ENCODE peak calls at places on chromosomes 5 and 9, in five cellular contexts. One of them, this sample, is unnamed.

GRCh38 chr9:84323777-84324317 is 16.7 kb downstream of the SLC28A3 start:
- DNase-seq in lower leg skin: no peak
- DNase-seq in esophagus squamous epithelium: no peak
- DNase-seq in transverse colon: no peak
- DNase-seq in adrenal gland: no peak
- DNase-seq in this sample: no peak

GRCh38 chr5:55226027-55226933 is 835 bp downstream of the MCIDAS start:
- DNase-seq in esophagus squamous epithelium: no peak
- DNase-seq in transverse colon: peak
- DNase-seq in adrenal gland: peak
- DNase-seq in lower leg skin: no peak
- DNase-seq in this sample: peak

GRCh38 chr5:140632366-140633080 is 452 bp downstream of the CD14 start:
- DNase-seq in lower leg skin: peak
- DNase-seq in transverse colon: peak
- DNase-seq in esophagus squamous epithelium: no peak
- DNase-seq in adrenal gland: peak
- DNase-seq in this sample: peak

GRCh38 chr5:107372723-107373487 is 297.8 kb downstream of the EFNA5 start:
- DNase-seq in adrenal gland: no peak
- DNase-seq in esophagus squamous epithelium: no peak
- DNase-seq in transverse colon: no peak
- DNase-seq in lower leg skin: no peak
- DNase-seq in this sample: no peak

GRCh38 chr9:95070549-95071021 is 246.9 kb downstream of the FANCC start:
- DNase-seq in adrenal gland: no peak
- DNase-seq in transverse colon: no peak
- DNase-seq in lower leg skin: peak
- DNase-seq in esophagus squamous epithelium: no peak
- DNase-seq in this sample: no peak

GRCh38 chr9:114423181-114423580 is 35.4 kb upstream of the AKNA start:
- DNase-seq in esophagus squamous epithelium: no peak
- DNase-seq in transverse colon: no peak
- DNase-seq in lower leg skin: no peak
- DNase-seq in adrenal gland: no peak
- DNase-seq in this sample: no peak

GRCh38 chr5:90747175-90747574 is 188.6 kb downstream of the ADGRV1 start:
- DNase-seq in esophagus squamous epithelium: no peak
- DNase-seq in adrenal gland: no peak
- DNase-seq in lower leg skin: no peak
- DNase-seq in transverse colon: no peak
- DNase-seq in this sample: no peak

GRCh38 chr5:38468202-38468656 is 88.2 kb downstream of the LIFR start:
- DNase-seq in adrenal gland: no peak
- DNase-seq in esophagus squamous epithelium: no peak
- DNase-seq in lower leg skin: peak
- DNase-seq in transverse colon: no peak
- DNase-seq in this sample: no peak

GRCh38 chr9:130893250-130894101 is 3.1 kb downstream of the QRFP start:
- DNase-seq in esophagus squamous epithelium: no peak
- DNase-seq in lower leg skin: no peak
- DNase-seq in adrenal gland: peak
- DNase-seq in transverse colon: peak
- DNase-seq in this sample: no peak

GRCh38 chr5:153516503-153516902 is 26.0 kb downstream of the GRIA1 start:
- DNase-seq in lower leg skin: no peak
- DNase-seq in adrenal gland: no peak
- DNase-seq in transverse colon: no peak
- DNase-seq in esophagus squamous epithelium: no peak
- DNase-seq in this sample: no peak

GRCh38 chr5:72531496-72532190 is 24.4 kb upstream of the ZNF366 start:
- DNase-seq in transverse colon: no peak
- DNase-seq in lower leg skin: no peak
- DNase-seq in esophagus squamous epithelium: no peak
- DNase-seq in adrenal gland: no peak
- DNase-seq in this sample: no peak

GRCh38 chr5:138192826-138193225 is 13.9 kb downstream of the KIF20A start:
- DNase-seq in transverse colon: no peak
- DNase-seq in lower leg skin: no peak
- DNase-seq in adrenal gland: no peak
- DNase-seq in esophagus squamous epithelium: no peak
- DNase-seq in this sample: no peak

GRCh38 chr5:71697967-71698366 is 21.1 kb upstream of the CARTPT start:
- DNase-seq in esophagus squamous epithelium: no peak
- DNase-seq in lower leg skin: no peak
- DNase-seq in transverse colon: no peak
- DNase-seq in adrenal gland: no peak
- DNase-seq in this sample: no peak

GRCh38 chr9:77598510-77598909 is 49.6 kb downstream of the GNA14 start:
- DNase-seq in esophagus squamous epithelium: no peak
- DNase-seq in adrenal gland: peak
- DNase-seq in transverse colon: no peak
- DNase-seq in lower leg skin: no peak
- DNase-seq in this sample: no peak

GRCh38 chr5:43702815-43703214 is 99.8 kb downstream of the NNT start:
- DNase-seq in lower leg skin: no peak
- DNase-seq in adrenal gland: no peak
- DNase-seq in transverse colon: no peak
- DNase-seq in esophagus squamous epithelium: no peak
- DNase-seq in this sample: no peak

GRCh38 chr5:33313150-33313549 is 127.6 kb upstream of the TARS1 start:
- DNase-seq in esophagus squamous epithelium: no peak
- DNase-seq in transverse colon: peak
- DNase-seq in adrenal gland: peak
- DNase-seq in lower leg skin: no peak
- DNase-seq in this sample: no peak

GRCh38 chr5:77463905-77464304 is 28.2 kb downstream of the WDR41 start:
- DNase-seq in lower leg skin: no peak
- DNase-seq in adrenal gland: no peak
- DNase-seq in esophagus squamous epithelium: no peak
- DNase-seq in transverse colon: no peak
- DNase-seq in this sample: no peak

GRCh38 chr5:133825631-133826289 is 142.7 kb downstream of the C5orf15 start:
- DNase-seq in transverse colon: no peak
- DNase-seq in lower leg skin: peak
- DNase-seq in esophagus squamous epithelium: no peak
- DNase-seq in adrenal gland: no peak
- DNase-seq in this sample: no peak

GRCh38 chr5:173050791-173051190 is 5.4 kb upstream of the CREBRF start:
- DNase-seq in lower leg skin: no peak
- DNase-seq in esophagus squamous epithelium: no peak
- DNase-seq in adrenal gland: no peak
- DNase-seq in transverse colon: no peak
- DNase-seq in this sample: no peak

GRCh38 chr9:89528540-89528939 is 30.6 kb upstream of the SEMA4D start:
- DNase-seq in adrenal gland: peak
- DNase-seq in lower leg skin: no peak
- DNase-seq in esophagus squamous epithelium: no peak
- DNase-seq in transverse colon: no peak
- DNase-seq in this sample: no peak

GRCh38 chr5:147479431-147479830 is 30.4 kb downstream of the DPYSL3 start:
- DNase-seq in esophagus squamous epithelium: no peak
- DNase-seq in transverse colon: no peak
- DNase-seq in lower leg skin: no peak
- DNase-seq in adrenal gland: no peak
- DNase-seq in this sample: no peak

GRCh38 chr5:55173696-55174101 is 722 bp upstream of the CDC20B start:
- DNase-seq in esophagus squamous epithelium: no peak
- DNase-seq in transverse colon: no peak
- DNase-seq in lower leg skin: no peak
- DNase-seq in adrenal gland: no peak
- DNase-seq in this sample: no peak

GRCh38 chr5:41797672-41798071 is 72.6 kb downstream of the OXCT1 start:
- DNase-seq in esophagus squamous epithelium: no peak
- DNase-seq in adrenal gland: no peak
- DNase-seq in lower leg skin: no peak
- DNase-seq in transverse colon: no peak
- DNase-seq in this sample: no peak

GRCh38 chr5:159419567-159419966 is 89.3 kb upstream of the IL12B start:
- DNase-seq in transverse colon: no peak
- DNase-seq in adrenal gland: no peak
- DNase-seq in lower leg skin: no peak
- DNase-seq in esophagus squamous epithelium: no peak
- DNase-seq in this sample: no peak

GRCh38 chr5:81393783-81394718 is at the start of gene ACOT12:
- DNase-seq in lower leg skin: no peak
- DNase-seq in esophagus squamous epithelium: no peak
- DNase-seq in transverse colon: no peak
- DNase-seq in adrenal gland: no peak
- DNase-seq in this sample: peak

GRCh38 chr5:53090229-53090628 is 19.3 kb downstream of the MOCS2 start:
- DNase-seq in esophagus squamous epithelium: no peak
- DNase-seq in adrenal gland: no peak
- DNase-seq in transverse colon: no peak
- DNase-seq in lower leg skin: no peak
- DNase-seq in this sample: no peak

GRCh38 chr5:155402927-155403645 is 389.5 kb downstream of the KIF4B start:
- DNase-seq in lower leg skin: no peak
- DNase-seq in transverse colon: no peak
- DNase-seq in adrenal gland: no peak
- DNase-seq in esophagus squamous epithelium: no peak
- DNase-seq in this sample: no peak

GRCh38 chr9:109771084-109771483 is 8.9 kb upstream of the PALM2AKAP2 start:
- DNase-seq in esophagus squamous epithelium: no peak
- DNase-seq in lower leg skin: no peak
- DNase-seq in adrenal gland: no peak
- DNase-seq in transverse colon: no peak
- DNase-seq in this sample: no peak

GRCh38 chr5:51598026-51598425 is 214.8 kb downstream of the ISL1 start:
- DNase-seq in lower leg skin: no peak
- DNase-seq in transverse colon: no peak
- DNase-seq in esophagus squamous epithelium: no peak
- DNase-seq in adrenal gland: no peak
- DNase-seq in this sample: no peak

GRCh38 chr9:98989036-98990000 is 45.6 kb downstream of the COL15A1 start:
- DNase-seq in lower leg skin: peak
- DNase-seq in transverse colon: peak
- DNase-seq in esophagus squamous epithelium: no peak
- DNase-seq in adrenal gland: peak
- DNase-seq in this sample: no peak
- TF ChIP-seq POLR2A in lower leg skin: no peak
- TF ChIP-seq POLR2A in transverse colon: no peak
- TF ChIP-seq POLR2A in esophagus squamous epithelium: no peak
- TF ChIP-seq POLR2A in adrenal gland: no peak
- TF ChIP-seq POLR2A in this sample: no peak

DNA sequence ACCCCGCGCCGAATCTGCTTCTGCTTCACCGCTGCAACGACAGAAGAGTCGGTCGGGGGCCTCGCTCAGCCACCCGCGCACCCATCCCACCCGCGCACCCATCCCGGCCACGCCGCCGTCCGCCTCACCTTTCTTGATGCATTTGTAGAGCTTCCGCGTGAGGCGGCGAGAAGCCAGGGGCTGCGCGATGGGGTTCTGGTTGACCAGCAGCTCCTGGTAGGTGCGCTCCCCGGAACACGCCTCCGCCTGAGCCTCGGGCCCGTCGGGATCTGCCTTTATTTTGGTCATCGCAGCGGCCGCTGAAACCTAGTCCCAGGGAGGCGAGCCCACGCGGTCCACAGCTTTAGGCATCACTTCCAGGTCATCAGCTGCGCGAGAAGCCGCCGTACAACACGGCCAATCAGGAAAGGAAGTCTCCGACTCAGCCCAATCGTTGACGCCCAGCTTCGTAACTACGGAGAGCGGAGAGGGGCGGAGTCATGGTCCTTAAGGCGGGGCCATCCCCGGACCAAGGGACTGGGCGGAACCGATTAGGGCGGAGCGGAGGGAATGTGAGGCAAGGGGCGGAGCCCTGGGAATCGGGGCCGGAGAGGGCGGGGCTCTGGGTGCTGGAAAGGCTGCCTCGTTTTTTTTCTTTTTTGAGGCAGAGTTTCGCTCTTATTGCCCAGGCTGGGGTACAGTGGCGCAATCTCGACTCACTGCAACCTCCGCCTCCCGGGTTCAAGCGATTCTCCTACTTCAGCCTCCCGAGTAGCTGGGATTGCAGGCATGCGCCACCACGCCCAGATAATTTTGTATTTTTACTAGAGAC is at the start of gene NHP2:
- DNase-seq in transverse colon: peak
- DNase-seq in adrenal gland: peak
- DNase-seq in lower leg skin: peak
- DNase-seq in esophagus squamous epithelium: peak
- DNase-seq in this sample: peak
- TF ChIP-seq POLR2A in transverse colon: peak
- TF ChIP-seq POLR2A in adrenal gland: peak
- TF ChIP-seq POLR2A in lower leg skin: no peak
- TF ChIP-seq POLR2A in esophagus squamous epithelium: peak
- TF ChIP-seq POLR2A in this sample: no peak

GRCh38 chr5:69369369-69370121 is at the start of the genes AK6, RAD17 and TAF9:
- DNase-seq in esophagus squamous epithelium: peak
- DNase-seq in transverse colon: peak
- DNase-seq in lower leg skin: peak
- DNase-seq in adrenal gland: peak
- DNase-seq in this sample: peak
- TF ChIP-seq POLR2A in esophagus squamous epithelium: peak
- TF ChIP-seq POLR2A in transverse colon: peak
- TF ChIP-seq POLR2A in lower leg skin: peak
- TF ChIP-seq POLR2A in adrenal gland: peak
- TF ChIP-seq POLR2A in this sample: peak

GRCh38 chr5:150948539-150948938 is 43.8 kb upstream of the ZNF300 start:
- DNase-seq in esophagus squamous epithelium: no peak
- DNase-seq in lower leg skin: no peak
- DNase-seq in transverse colon: no peak
- DNase-seq in adrenal gland: no peak
- DNase-seq in this sample: no peak

GRCh38 chr5:150945947-150946346 is 41.2 kb upstream of the ZNF300 start:
- DNase-seq in lower leg skin: no peak
- DNase-seq in transverse colon: no peak
- DNase-seq in adrenal gland: no peak
- DNase-seq in esophagus squamous epithelium: no peak
- DNase-seq in this sample: no peak

GRCh38 chr5:150945501-150945900 is 40.7 kb upstream of the ZNF300 start:
- DNase-seq in lower leg skin: no peak
- DNase-seq in transverse colon: no peak
- DNase-seq in adrenal gland: no peak
- DNase-seq in esophagus squamous epithelium: no peak
- DNase-seq in this sample: no peak

DNA sequence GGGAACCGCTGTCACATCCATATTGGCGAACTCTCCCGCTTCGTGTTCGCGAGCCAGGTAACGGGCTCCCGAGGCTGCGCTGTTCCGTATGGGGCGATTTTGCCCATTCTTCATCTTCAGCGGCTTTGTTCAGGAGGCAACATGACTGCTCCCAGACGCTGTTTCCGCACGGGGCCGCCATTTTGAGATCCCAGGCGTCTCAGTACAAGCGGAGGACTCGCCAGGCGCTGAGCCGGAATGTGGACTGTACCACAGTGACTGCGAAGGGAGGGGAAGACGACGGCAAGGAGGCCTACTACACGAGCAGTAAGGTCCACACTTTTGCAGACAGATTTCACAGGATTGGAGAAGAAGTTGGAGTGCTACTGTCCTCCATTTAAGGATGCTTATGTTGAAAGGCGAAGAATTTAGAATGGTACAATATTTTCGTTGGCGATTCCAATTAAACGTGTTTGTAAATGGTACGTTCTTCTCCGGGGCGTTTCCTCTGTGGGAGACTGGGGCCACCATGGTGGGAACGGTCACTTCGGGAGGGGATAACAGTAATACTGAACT is 41.6 kb upstream of the ZNF300 start:
- DNase-seq in lower leg skin: peak
- DNase-seq in adrenal gland: peak
- DNase-seq in transverse colon: peak
- DNase-seq in esophagus squamous epithelium: no peak
- DNase-seq in this sample: peak
- TF ChIP-seq POLR2A in lower leg skin: no peak
- TF ChIP-seq POLR2A in adrenal gland: peak
- TF ChIP-seq POLR2A in transverse colon: no peak
- TF ChIP-seq POLR2A in esophagus squamous epithelium: no peak
- TF ChIP-seq POLR2A in this sample: no peak

GRCh38 chr9:36487482-36488321 is 85.0 kb upstream of the MELK start:
- DNase-seq in lower leg skin: peak
- DNase-seq in esophagus squamous epithelium: peak
- DNase-seq in transverse colon: peak
- DNase-seq in adrenal gland: peak
- DNase-seq in this sample: peak
- TF ChIP-seq POLR2A in lower leg skin: peak
- TF ChIP-seq POLR2A in esophagus squamous epithelium: peak
- TF ChIP-seq POLR2A in transverse colon: peak
- TF ChIP-seq POLR2A in adrenal gland: peak
- TF ChIP-seq POLR2A in this sample: peak